ENCODE peak calls at places on chromosomes 4 and X, in eight cellular contexts. One of them, this sample, is unnamed.

GRCh38 chr4:40976343-40976742 is 226.6 kb downstream of the NSUN7 start:
- DNase-seq in foreskin keratinocyte: peak; percentile 20
- DNase-seq in fibroblast of gingiva: peak; percentile 48
- DNase-seq in adipocyte: peak; percentile 84
- DNase-seq in dorsolateral prefrontal cortex: no peak
- DNase-seq in HEK293T: peak; percentile 15
- DNase-seq in K562: peak; percentile 32
- DNase-seq in LHCN-M2: peak; percentile 79
- DNase-seq in this sample: peak; percentile 6

GRCh38 chrX:150253946-150254615 is 109.0 kb upstream of the MAMLD1 start:
- DNase-seq in K562: no peak
- DNase-seq in fibroblast of gingiva: no peak
- DNase-seq in foreskin keratinocyte: no peak
- DNase-seq in LHCN-M2: peak; percentile 24
- DNase-seq in HEK293T: no peak
- DNase-seq in adipocyte: peak; percentile 1
- DNase-seq in dorsolateral prefrontal cortex: no peak
- DNase-seq in this sample: no peak

GRCh38 chr4:70473691-70474090 is 1.7 kb downstream of the MUC7 start:
- DNase-seq in fibroblast of gingiva: no peak
- DNase-seq in dorsolateral prefrontal cortex: no peak
- DNase-seq in foreskin keratinocyte: peak; percentile 5
- DNase-seq in K562: no peak
- DNase-seq in HEK293T: no peak
- DNase-seq in adipocyte: peak; percentile 52
- DNase-seq in LHCN-M2: no peak
- DNase-seq in this sample: no peak

GRCh38 chr4:677431-678293 is 3.3 kb downstream of the MYL5 start:
- DNase-seq in fibroblast of gingiva: no peak
- DNase-seq in K562: no peak
- DNase-seq in adipocyte: no peak
- DNase-seq in foreskin keratinocyte: peak; percentile 69
- DNase-seq in dorsolateral prefrontal cortex: peak; percentile 72
- DNase-seq in HEK293T: no peak
- DNase-seq in LHCN-M2: peak; percentile 87
- DNase-seq in this sample: no peak

GRCh38 chr4:26900765-26901164 is 40.1 kb downstream of the STIM2 start:
- DNase-seq in foreskin keratinocyte: no peak
- DNase-seq in K562: no peak
- DNase-seq in adipocyte: no peak
- DNase-seq in dorsolateral prefrontal cortex: no peak
- DNase-seq in fibroblast of gingiva: no peak
- DNase-seq in LHCN-M2: no peak
- DNase-seq in HEK293T: no peak
- DNase-seq in this sample: no peak

GRCh38 chrX:95505721-95506120 is 1178.9 kb upstream of the DIAPH2 start:
- DNase-seq in adipocyte: no peak
- DNase-seq in dorsolateral prefrontal cortex: no peak
- DNase-seq in K562: no peak
- DNase-seq in fibroblast of gingiva: peak; percentile 1
- DNase-seq in foreskin keratinocyte: no peak
- DNase-seq in LHCN-M2: no peak
- DNase-seq in HEK293T: no peak
- DNase-seq in this sample: no peak

GRCh38 chrX:41184312-41184711 is 99.1 kb downstream of the USP9X start:
- DNase-seq in foreskin keratinocyte: no peak
- DNase-seq in fibroblast of gingiva: no peak
- DNase-seq in dorsolateral prefrontal cortex: no peak
- DNase-seq in HEK293T: no peak
- DNase-seq in LHCN-M2: no peak
- DNase-seq in K562: no peak
- DNase-seq in adipocyte: no peak
- DNase-seq in this sample: no peak

GRCh38 chr4:78610546-78611214 is 59.1 kb downstream of the ANXA3 start:
- DNase-seq in fibroblast of gingiva: peak; percentile 46
- DNase-seq in dorsolateral prefrontal cortex: no peak
- DNase-seq in LHCN-M2: peak; percentile 61
- DNase-seq in K562: peak; percentile 79
- DNase-seq in HEK293T: no peak
- DNase-seq in adipocyte: peak; percentile 73
- DNase-seq in foreskin keratinocyte: no peak
- DNase-seq in this sample: no peak

GRCh38 chr4:8549352-8549931 is 30.8 kb upstream of the GPR78 start:
- DNase-seq in fibroblast of gingiva: no peak
- DNase-seq in dorsolateral prefrontal cortex: no peak
- DNase-seq in K562: peak; percentile 56
- DNase-seq in HEK293T: no peak
- DNase-seq in LHCN-M2: no peak
- DNase-seq in foreskin keratinocyte: no peak
- DNase-seq in adipocyte: no peak
- DNase-seq in this sample: no peak

GRCh38 chrX:107667426-107667825 is 39.1 kb downstream of the PRPS1 start:
- DNase-seq in K562: no peak
- DNase-seq in adipocyte: no peak
- DNase-seq in HEK293T: no peak
- DNase-seq in fibroblast of gingiva: no peak
- DNase-seq in foreskin keratinocyte: no peak
- DNase-seq in LHCN-M2: no peak
- DNase-seq in dorsolateral prefrontal cortex: no peak
- DNase-seq in this sample: no peak

GRCh38 chrX:40012039-40012799 is 85.5 kb downstream of the BCOR start:
- DNase-seq in adipocyte: peak; percentile 65
- DNase-seq in LHCN-M2: peak; percentile 63
- DNase-seq in dorsolateral prefrontal cortex: no peak
- DNase-seq in fibroblast of gingiva: peak; percentile 87
- DNase-seq in foreskin keratinocyte: no peak
- DNase-seq in HEK293T: no peak
- DNase-seq in K562: no peak
- DNase-seq in this sample: no peak

GRCh38 chrX:48520976-48521352 is 644 bp upstream of the EBP start:
- DNase-seq in K562: peak; percentile 40
- DNase-seq in HEK293T: peak; percentile 25
- DNase-seq in adipocyte: no peak
- DNase-seq in LHCN-M2: no peak
- DNase-seq in fibroblast of gingiva: no peak
- DNase-seq in foreskin keratinocyte: no peak
- DNase-seq in dorsolateral prefrontal cortex: no peak
- DNase-seq in this sample: peak; percentile 35

GRCh38 chr4:13329963-13330362 is 154.2 kb downstream of the RAB28 start:
- DNase-seq in fibroblast of gingiva: peak; percentile 54
- DNase-seq in dorsolateral prefrontal cortex: no peak
- DNase-seq in HEK293T: no peak
- DNase-seq in foreskin keratinocyte: no peak
- DNase-seq in LHCN-M2: peak; percentile 52
- DNase-seq in K562: no peak
- DNase-seq in adipocyte: peak; percentile 17
- DNase-seq in this sample: no peak

GRCh38 chr4:115529126-115529525 is 415.7 kb upstream of the NDST4 start:
- DNase-seq in LHCN-M2: no peak
- DNase-seq in dorsolateral prefrontal cortex: no peak
- DNase-seq in fibroblast of gingiva: no peak
- DNase-seq in K562: no peak
- DNase-seq in adipocyte: no peak
- DNase-seq in foreskin keratinocyte: no peak
- DNase-seq in HEK293T: no peak
- DNase-seq in this sample: no peak

GRCh38 chr4:139282375-139283075 is 2.5 kb upstream of the MGARP start:
- DNase-seq in K562: no peak
- DNase-seq in adipocyte: peak; percentile 49
- DNase-seq in foreskin keratinocyte: no peak
- DNase-seq in LHCN-M2: no peak
- DNase-seq in HEK293T: no peak
- DNase-seq in fibroblast of gingiva: no peak
- DNase-seq in dorsolateral prefrontal cortex: no peak
- DNase-seq in this sample: no peak

GRCh38 chr4:171342646-171343045 is 470.6 kb upstream of the GALNTL6 start:
- DNase-seq in K562: no peak
- DNase-seq in fibroblast of gingiva: no peak
- DNase-seq in foreskin keratinocyte: no peak
- DNase-seq in LHCN-M2: no peak
- DNase-seq in dorsolateral prefrontal cortex: no peak
- DNase-seq in HEK293T: no peak
- DNase-seq in adipocyte: no peak
- DNase-seq in this sample: no peak

GRCh38 chr4:8308144-8308543 is 38.6 kb downstream of the HTRA3 start:
- DNase-seq in fibroblast of gingiva: no peak
- DNase-seq in adipocyte: no peak
- DNase-seq in foreskin keratinocyte: no peak
- DNase-seq in dorsolateral prefrontal cortex: peak; percentile 15
- DNase-seq in LHCN-M2: no peak
- DNase-seq in HEK293T: no peak
- DNase-seq in K562: no peak
- DNase-seq in this sample: no peak

GRCh38 chr4:148364525-148364924 is 77.7 kb downstream of the NR3C2 start:
- DNase-seq in fibroblast of gingiva: no peak
- DNase-seq in HEK293T: no peak
- DNase-seq in LHCN-M2: no peak
- DNase-seq in K562: no peak
- DNase-seq in adipocyte: no peak
- DNase-seq in foreskin keratinocyte: no peak
- DNase-seq in dorsolateral prefrontal cortex: no peak
- DNase-seq in this sample: no peak

GRCh38 chrX:96591418-96591817 is 93.2 kb upstream of the DIAPH2 start:
- DNase-seq in adipocyte: peak; percentile 15
- DNase-seq in HEK293T: no peak
- DNase-seq in LHCN-M2: no peak
- DNase-seq in K562: no peak
- DNase-seq in fibroblast of gingiva: peak; percentile 59
- DNase-seq in foreskin keratinocyte: no peak
- DNase-seq in dorsolateral prefrontal cortex: no peak
- DNase-seq in this sample: no peak

GRCh38 chrX:9252182-9252581 is 212.7 kb upstream of the TBL1X start:
- DNase-seq in LHCN-M2: no peak
- DNase-seq in foreskin keratinocyte: no peak
- DNase-seq in adipocyte: no peak
- DNase-seq in K562: no peak
- DNase-seq in dorsolateral prefrontal cortex: no peak
- DNase-seq in HEK293T: no peak
- DNase-seq in fibroblast of gingiva: no peak
- DNase-seq in this sample: no peak

GRCh38 chr4:5381981-5382441 is 326.3 kb downstream of the EVC2 start:
- DNase-seq in K562: no peak
- DNase-seq in foreskin keratinocyte: no peak
- DNase-seq in HEK293T: no peak
- DNase-seq in fibroblast of gingiva: no peak
- DNase-seq in adipocyte: peak; percentile 76
- DNase-seq in LHCN-M2: peak; percentile 29
- DNase-seq in dorsolateral prefrontal cortex: no peak
- DNase-seq in this sample: no peak

GRCh38 chrX:72569786-72570185 is 2.9 kb downstream of the HDAC8 start:
- DNase-seq in foreskin keratinocyte: peak; percentile 18
- DNase-seq in K562: no peak
- DNase-seq in dorsolateral prefrontal cortex: no peak
- DNase-seq in fibroblast of gingiva: peak; percentile 14
- DNase-seq in LHCN-M2: peak; percentile 70
- DNase-seq in HEK293T: no peak
- DNase-seq in adipocyte: no peak
- DNase-seq in this sample: no peak

GRCh38 chr4:24896056-24896455 is 16.8 kb downstream of the CCDC149 start:
- DNase-seq in K562: no peak
- DNase-seq in foreskin keratinocyte: no peak
- DNase-seq in adipocyte: no peak
- DNase-seq in dorsolateral prefrontal cortex: no peak
- DNase-seq in LHCN-M2: no peak
- DNase-seq in fibroblast of gingiva: no peak
- DNase-seq in HEK293T: no peak
- DNase-seq in this sample: no peak

GRCh38 chr4:147842573-147842972 is 110.7 kb downstream of the ARHGAP10 start:
- DNase-seq in dorsolateral prefrontal cortex: peak; percentile 56
- DNase-seq in HEK293T: no peak
- DNase-seq in adipocyte: no peak
- DNase-seq in K562: peak; percentile 46
- DNase-seq in foreskin keratinocyte: no peak
- DNase-seq in fibroblast of gingiva: no peak
- DNase-seq in LHCN-M2: no peak
- DNase-seq in this sample: no peak

GRCh38 chrX:150692837-150693781 is at the start of gene MTMR1:
- DNase-seq in fibroblast of gingiva: no peak
- DNase-seq in LHCN-M2: no peak
- DNase-seq in K562: peak; percentile 47
- DNase-seq in HEK293T: peak; percentile 70
- DNase-seq in dorsolateral prefrontal cortex: no peak
- DNase-seq in adipocyte: peak; percentile 56
- DNase-seq in foreskin keratinocyte: no peak
- DNase-seq in this sample: no peak